ENCODE peak calls at places on chromosomes 2 and 18, in seven cellular contexts. K is effector memory CD4-positive, alpha-beta T cell; Q is stomach; T is uterus; H is adrenal gland; A is right atrium auricular region; E is adipocyte. M is an unnamed sample.

GRCh38 chr2:216672466-216672865 is 22.9 kb downstream of the IGFBP5 start:
- DNase-seq in K (no peak), T (no peak), H (no peak), Q (no peak), A (no peak), E (no peak), M (no peak)

GRCh38 chr18:45167109-45167551 is 448.1 kb upstream of the SLC14A2 start:
- DNase-seq in K (no peak), H (no peak), Q (no peak), A (no peak), E (peak), T (no peak), M (peak)

GRCh38 chr18:57666818-57667497 is 45.3 kb upstream of the NARS1 start:
- DNase-seq in Q (no peak), E (peak), A (peak), K (no peak), T (peak), H (no peak), M (peak)

GRCh38 chr2:217329023-217329431 is 469.2 kb upstream of the TNP1 start:
- DNase-seq in H (no peak), K (no peak), Q (no peak), E (no peak), A (no peak), T (peak), M (no peak)

GRCh38 chr2:16009560-16009959 is 69.2 kb downstream of the MYCN start:
- DNase-seq in Q (no peak), K (no peak), H (no peak), T (no peak), E (no peak), A (no peak), M (no peak)

GRCh38 chr2:26607698-26608097 is 33.5 kb downstream of the CIB4 start:
- DNase-seq in A (no peak), H (no peak), Q (no peak), T (no peak), E (no peak), K (no peak), M (no peak)

GRCh38 chr2:6865346-6866238 is at the start of gene CMPK2:
- DNase-seq in H (peak), Q (peak), A (no peak), T (peak), K (peak), E (peak), M (peak)

GRCh38 chr2:182887093-182887492 is 20.7 kb upstream of the FRZB start:
- DNase-seq in Q (no peak), H (no peak), A (no peak), T (no peak), E (peak), K (no peak), M (no peak)

GRCh38 chr2:162261032-162261945 is 18.0 kb upstream of the FAP start:
- DNase-seq in A (peak), E (peak), H (peak), K (no peak), T (no peak), Q (peak), M (peak)

GRCh38 chr2:20190170-20190569 is 34.8 kb downstream of the SDC1 start:
- DNase-seq in E (no peak), Q (no peak), T (no peak), K (no peak), H (no peak), A (no peak), M (no peak)

GRCh38 chr2:236988690-236989639 is 96.7 kb upstream of the COPS8 start:
- DNase-seq in Q (peak), E (peak), A (peak), K (no peak), T (peak), H (peak), M (peak)

GRCh38 chr18:29383311-29384273 is 1206.7 kb upstream of the CDH2 start:
- DNase-seq in E (no peak), Q (no peak), T (no peak), A (no peak), K (no peak), H (no peak), M (peak)

GRCh38 chr2:164937864-164938401 is 17.4 kb downstream of the SLC38A11 start:
- DNase-seq in E (no peak), A (no peak), T (no peak), H (no peak), K (no peak), Q (peak), M (no peak)

GRCh38 chr2:104547251-104547650 is 306.7 kb upstream of the POU3F3 start:
- DNase-seq in A (no peak), E (no peak), H (no peak), Q (no peak), T (no peak), K (no peak), M (no peak)

GRCh38 chr2:20599861-20600461 is 50.9 kb downstream of the HS1BP3 start:
- DNase-seq in T (peak), K (no peak), Q (peak), H (peak), E (no peak), A (no peak), M (no peak)

GRCh38 chr2:14560686-14561085 is 71.8 kb upstream of the LRATD1 start:
- DNase-seq in E (no peak), A (no peak), Q (no peak), T (no peak), K (no peak), H (no peak), M (no peak)

GRCh38 chr2:13414907-13415306 is 698.2 kb downstream of the TRIB2 start:
- DNase-seq in E (no peak), A (no peak), H (no peak), K (no peak), T (no peak), Q (no peak), M (no peak)

GRCh38 chr2:72289283-72289682 is 141.6 kb upstream of the CYP26B1 start:
- DNase-seq in E (peak), T (no peak), H (no peak), K (no peak), Q (no peak), A (no peak), M (peak)

GRCh38 chr2:239195318-239195871 is 205.4 kb downstream of the HDAC4 start:
- DNase-seq in E (no peak), Q (peak), H (no peak), T (peak), K (no peak), A (no peak), M (no peak)

GRCh38 chr18:74303936-74304335 is 11.7 kb upstream of the C18orf63 start:
- DNase-seq in K (no peak), E (no peak), H (no peak), Q (no peak), A (no peak), T (no peak), M (peak)

GRCh38 chr2:68766378-68766845 is 31.8 kb downstream of the ARHGAP25 start:
- DNase-seq in E (no peak), A (peak), H (peak), T (peak), K (peak), Q (peak), M (no peak)

GRCh38 chr2:161250864-161251436 is 57.3 kb upstream of the PSMD14 start:
- DNase-seq in Q (no peak), E (peak), A (no peak), K (no peak), T (no peak), H (no peak), M (peak)

GRCh38 chr2:227511239-227511930 is 39.4 kb downstream of the AGFG1 start:
- DNase-seq in A (no peak), K (no peak), T (no peak), E (no peak), H (no peak), Q (no peak), M (no peak)

GRCh38 chr2:173075781-173076556 is at the start of gene MAP3K20:
- DNase-seq in E (peak), T (peak), H (peak), K (peak), Q (peak), A (peak), M (peak)

DNA sequence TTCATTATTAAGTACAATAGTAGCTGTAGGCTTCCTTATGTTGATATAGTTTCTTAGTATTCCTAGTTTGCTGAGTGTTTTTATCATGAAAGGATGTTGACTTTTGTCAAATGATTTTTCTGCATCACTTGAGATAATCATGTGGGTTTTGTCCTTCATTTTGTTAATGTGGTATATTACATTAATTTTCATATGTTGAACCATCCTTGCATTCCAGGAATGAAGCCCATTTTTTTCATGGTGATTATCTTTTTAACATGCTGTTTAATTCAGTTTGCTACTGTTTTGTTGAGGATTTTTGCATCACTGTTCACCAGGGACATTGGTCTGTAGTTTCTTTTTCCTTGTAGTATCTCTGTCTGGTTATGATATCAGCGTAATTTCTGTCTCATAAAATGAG is 82.9 kb upstream of the CNGA3 start:
- DNase-seq in A (no peak), T (no peak), Q (no peak), E (no peak), H (no peak), K (no peak), M (no peak)
- H3K4me3 ChIP-seq in A (no peak), T (no peak), Q (no peak), E (peak), H (no peak), K (no peak), M (no peak)

DNA sequence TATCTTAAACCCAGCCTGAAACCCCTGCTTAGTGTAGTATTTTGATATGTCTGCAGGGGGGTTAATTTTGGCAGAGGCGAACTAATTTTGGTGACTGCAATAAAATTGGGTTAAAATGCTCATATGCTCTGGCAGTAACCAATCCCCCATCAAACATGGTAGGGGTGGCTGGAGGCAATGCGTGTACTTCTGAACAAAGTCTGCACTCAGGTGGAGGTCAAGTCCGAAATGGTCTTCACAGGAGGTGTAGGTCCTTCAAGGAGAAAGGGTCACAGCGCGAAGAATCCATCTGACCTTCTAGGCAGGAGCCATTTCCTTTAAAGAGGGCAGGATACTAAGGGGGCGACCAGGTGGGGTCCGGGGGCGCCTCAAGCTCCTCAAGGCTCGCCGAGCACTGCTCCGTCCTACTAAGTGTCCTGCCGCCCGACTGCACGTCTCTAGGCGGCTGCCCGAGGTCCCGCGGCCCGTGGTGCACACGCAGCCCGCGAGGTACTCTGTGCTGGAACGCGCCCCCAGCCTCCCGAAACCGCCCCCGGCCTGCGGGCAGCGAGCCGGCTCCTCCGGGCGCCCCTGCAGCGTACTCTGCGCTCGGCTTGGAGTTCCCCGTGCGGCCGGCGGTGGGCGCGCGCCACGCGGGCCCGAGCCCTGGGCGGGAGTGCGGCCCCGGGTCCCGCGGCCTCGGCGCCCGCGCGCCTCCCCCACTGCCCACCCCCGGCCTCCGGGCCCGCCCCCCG is 1.7 kb upstream of the LDLRAD4 start:
- DNase-seq in H (peak), Q (peak), K (peak), E (peak), A (no peak), T (peak), M (no peak)
- H3K4me3 ChIP-seq in H (peak), Q (peak), K (peak), E (no peak), A (peak), T (peak), M (no peak)

DNA sequence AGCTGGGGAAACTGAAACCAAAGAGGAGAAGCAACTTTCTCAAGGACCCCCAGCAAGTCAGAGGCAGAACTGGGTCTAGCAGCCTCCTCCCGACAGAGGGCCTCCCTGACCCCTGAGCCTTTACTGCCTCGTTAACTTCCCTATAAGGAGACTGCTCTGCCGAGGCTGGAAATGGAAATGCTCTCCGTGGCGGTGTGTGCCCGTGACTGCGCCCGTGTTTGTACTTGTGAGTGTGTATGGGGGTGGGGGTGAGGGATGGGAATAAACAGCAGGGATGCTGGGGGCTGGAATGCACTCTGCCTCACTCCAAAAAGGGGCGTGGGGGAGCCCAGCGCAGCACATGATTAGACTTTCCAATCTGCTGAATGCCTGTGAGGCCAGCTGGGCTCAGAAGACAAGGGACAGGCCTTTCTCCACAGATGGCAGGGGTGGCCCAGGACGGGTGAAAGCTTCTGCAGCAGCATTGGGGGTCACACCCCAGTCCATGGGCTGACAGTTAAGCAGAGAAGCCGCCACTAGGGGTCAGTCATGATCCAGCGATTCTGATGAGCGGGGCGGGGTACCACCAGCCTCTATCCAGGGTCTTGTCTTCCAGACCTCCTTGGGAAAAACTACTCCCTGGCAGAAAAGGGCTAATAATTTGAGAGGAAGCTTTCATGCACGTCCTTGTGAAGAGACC is 26.8 kb downstream of the MPHOSPH10 start:
- DNase-seq in Q (peak), H (peak), E (peak), T (peak), A (no peak), K (peak), M (peak)
- H3K4me3 ChIP-seq in Q (peak), H (no peak), E (peak), T (no peak), A (peak), K (no peak), M (no peak)

GRCh38 chr18:24727685-24728084 is 267.2 kb downstream of the HRH4 start:
- DNase-seq in K (no peak), A (no peak), Q (no peak), T (no peak), E (no peak), H (no peak), M (no peak)

GRCh38 chr18:24725644-24726043 is 265.2 kb downstream of the HRH4 start:
- DNase-seq in A (no peak), H (no peak), K (no peak), Q (no peak), T (no peak), E (no peak), M (no peak)

GRCh38 chr18:24731158-24731557 is 270.7 kb downstream of the HRH4 start:
- DNase-seq in Q (no peak), K (no peak), E (no peak), H (no peak), T (no peak), A (no peak), M (no peak)

GRCh38 chr18:24731981-24732380 is 271.5 kb downstream of the HRH4 start:
- DNase-seq in Q (no peak), K (no peak), A (no peak), E (no peak), H (no peak), T (no peak), M (peak)

GRCh38 chr18:24726727-24727539 is 266.5 kb downstream of the HRH4 start:
- DNase-seq in A (peak), K (peak), H (peak), E (peak), T (peak), Q (peak), M (peak)
- H3K4me3 ChIP-seq in A (peak), K (no peak), H (no peak), E (peak), T (no peak), Q (no peak), M (peak)

M was measured in fibroblast of mammary gland.